ENCODE peak calls at places on chromosomes 13 and 19, in four cellular contexts. X is transverse colon; H is effector memory CD4-positive, alpha-beta T cell; Y is upper lobe of right lung. A is an unnamed sample. For H3K36me3, the result is how much of the 10 kb centered on the place peaks cover.

GRCh38 chr19:51711702-51712101 is 12.1 kb downstream of the HAS1 start:
- DNase-seq in X (no peak), H (no peak), Y (no peak), A (no peak)

GRCh38 chr19:48881741-48882657 is 9.8 kb downstream of the PPP1R15A start:
- DNase-seq in Y (no peak), H (no peak), X (no peak), A (no peak)

GRCh38 chr19:36916991-36917390 is 859 bp downstream of the ZNF568 start:
- DNase-seq in Y (no peak), X (no peak), H (no peak), A (no peak)

GRCh38 chr19:38711726-38712153 is 32.5 kb downstream of the CAPN12 start:
- DNase-seq in Y (no peak), X (peak), H (no peak), A (no peak)

GRCh38 chr13:101917833-101918755 is 465.6 kb downstream of the ITGBL1 start:
- DNase-seq in X (no peak), H (no peak), Y (no peak), A (no peak)

GRCh38 chr13:77637583-77637982 is 59.9 kb upstream of the SLAIN1 start:
- DNase-seq in H (no peak), Y (no peak), X (no peak), A (no peak)

GRCh38 chr13:80001510-80001842 is 339.4 kb downstream of the SPRY2 start:
- DNase-seq in H (no peak), Y (no peak), X (no peak), A (no peak)

GRCh38 chr13:94411747-94412146 is 67.7 kb downstream of the DCT start:
- DNase-seq in Y (no peak), H (no peak), X (no peak), A (no peak)

GRCh38 chr19:47124937-47125668 is 5.5 kb upstream of the SAE1 start:
- DNase-seq in X (no peak), H (no peak), Y (no peak), A (no peak)

GRCh38 chr13:56166864-56167263 is 973.9 kb upstream of the PRR20A start:
- DNase-seq in Y (no peak), H (no peak), X (no peak), A (no peak)

GRCh38 chr13:77374339-77374738 is 47.4 kb upstream of the MYCBP2 start:
- DNase-seq in X (no peak), H (no peak), Y (no peak), A (no peak)

GRCh38 chr13:109840201-109840892 is 54.0 kb upstream of the IRS2 start:
- DNase-seq in X (no peak), Y (no peak), H (no peak), A (no peak)

GRCh38 chr19:44190020-44190419 is 22.3 kb upstream of the ZNF227 start:
- DNase-seq in H (no peak), X (no peak), Y (no peak), A (no peak)

GRCh38 chr13:99013951-99014350 is 36.1 kb upstream of the DOCK9 start:
- DNase-seq in Y (no peak), X (no peak), H (no peak), A (no peak)

GRCh38 chr13:22278336-22278929 is 607.6 kb downstream of the FGF9 start:
- DNase-seq in Y (no peak), X (peak), H (peak), A (peak)

GRCh38 chr13:87123987-87124784 is 547.0 kb upstream of the SLITRK5 start:
- DNase-seq in Y (no peak), H (no peak), X (no peak), A (no peak)

GRCh38 chr19:13976446-13976845 is 24.1 kb downstream of the DCAF15 start:
- DNase-seq in Y (no peak), H (no peak), X (no peak), A (no peak)

GRCh38 chr19:28577199-28577598 is 635.8 kb downstream of the UQCRFS1 start:
- DNase-seq in Y (no peak), H (no peak), X (no peak), A (no peak)

GRCh38 chr19:1922803-1923202 is 17.6 kb downstream of the ADAT3 start:
- DNase-seq in Y (no peak), X (no peak), H (no peak), A (no peak)
- H3K36me3 ChIP-seq in Y (half or more), X (under half), H (under half), A (under half)

DNA sequence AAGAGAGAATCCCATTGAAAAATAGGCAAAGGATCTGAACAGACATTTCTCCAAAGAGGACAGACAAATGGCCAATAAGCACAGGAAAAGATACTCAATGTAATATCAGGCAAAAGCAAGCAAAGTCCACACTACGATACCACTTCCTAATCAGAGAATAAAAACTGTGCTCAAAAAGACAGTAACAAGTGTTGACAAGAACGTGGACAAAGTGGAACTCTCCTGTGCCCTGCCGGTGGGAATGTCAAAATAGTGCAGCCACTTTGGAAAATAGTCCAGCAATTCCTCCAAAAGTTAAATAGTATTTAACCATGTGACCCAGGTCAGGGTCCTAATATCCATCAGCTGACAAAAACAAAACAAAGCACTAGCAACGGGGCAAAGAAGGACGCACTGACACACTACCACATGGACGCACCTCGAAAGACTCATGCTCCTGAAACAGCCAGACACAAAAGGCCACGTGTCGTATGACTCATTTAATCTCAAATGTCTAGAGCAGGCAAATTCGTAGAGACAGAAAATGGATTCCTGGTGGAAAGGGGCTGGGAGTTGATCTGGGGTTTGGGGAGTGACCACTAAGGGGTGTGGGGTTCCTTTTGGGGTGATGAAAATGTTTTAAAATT is 5.2 kb downstream of the MIER2 start:
- DNase-seq in H (no peak), X (no peak), Y (no peak), A (no peak)
- H3K36me3 ChIP-seq in H (under half), X (under half), Y (under half), A (under half)

GRCh38 chr19:4414144-4414799 is 11.8 kb downstream of the CHAF1A start:
- DNase-seq in Y (no peak), H (no peak), X (no peak), A (no peak)

GRCh38 chr19:4413588-4413987 is 11.1 kb downstream of the CHAF1A start:
- DNase-seq in Y (no peak), H (no peak), X (no peak), A (no peak)

GRCh38 chr19:4414800-4415251 is 12.4 kb downstream of the CHAF1A start:
- DNase-seq in H (no peak), Y (no peak), X (no peak), A (no peak)

GRCh38 chr19:4415352-4415751 is 12.9 kb downstream of the CHAF1A start:
- DNase-seq in H (no peak), Y (no peak), X (no peak), A (no peak)

GRCh38 chr19:4416268-4416667 is 13.8 kb downstream of the CHAF1A start:
- DNase-seq in X (no peak), Y (no peak), H (no peak), A (no peak)
- H3K36me3 ChIP-seq in X (under half), Y (under half), H (under half), A (under half)

DNA sequence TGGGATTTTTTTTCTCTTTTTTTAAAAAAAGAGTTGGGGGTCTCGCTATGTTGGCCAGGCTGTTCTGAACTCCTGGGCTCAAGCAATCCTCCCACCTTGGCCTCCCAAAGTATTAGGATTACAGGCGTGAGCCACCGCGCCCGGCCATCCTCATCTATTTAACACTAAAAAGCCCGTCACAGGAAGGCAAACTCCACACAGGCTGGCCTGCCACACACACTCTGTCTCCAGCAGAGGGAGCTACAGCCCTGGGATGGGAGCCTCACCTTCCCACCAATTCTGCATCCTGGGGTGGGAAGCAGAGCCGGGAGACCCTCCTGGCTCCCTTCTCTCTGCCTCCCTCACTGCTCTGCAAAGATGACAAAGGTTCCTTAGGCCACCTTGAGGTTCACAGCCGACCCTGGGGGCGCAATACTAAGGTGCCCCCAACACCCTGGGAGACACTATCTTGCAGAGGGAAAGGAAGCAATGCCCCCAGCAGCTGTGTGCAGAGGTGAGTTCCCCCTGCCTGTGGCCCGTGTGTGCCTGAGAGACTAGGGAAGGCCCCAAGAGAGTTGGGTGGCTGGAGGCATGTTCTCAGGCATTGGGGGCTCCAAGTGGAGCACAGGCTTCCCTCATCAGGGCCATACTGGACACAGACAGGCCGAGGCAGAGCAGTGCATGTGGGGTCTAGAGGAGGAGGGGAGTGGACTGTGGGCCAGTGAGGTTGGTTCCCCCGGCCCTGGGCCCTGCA is 27.4 kb upstream of the TIMM44 start:
- DNase-seq in H (no peak), Y (no peak), X (peak), A (no peak)
- H3K36me3 ChIP-seq in H (half or more), Y (half or more), X (under half), A (under half)